ENCODE peak calls at places on chromosomes 6 and 20, in eight cellular contexts. One of them, this sample, is unnamed.

GRCh38 chr6:28947831-28948270 is 24.1 kb upstream of the TRIM27 start:
- DNase-seq in HFFc6: peak
- DNase-seq in GM19239: no peak
- DNase-seq in thoracic aorta: no peak
- DNase-seq in Daoy: peak
- DNase-seq in uterus: no peak
- DNase-seq in AG08395: no peak
- DNase-seq in GDM1: no peak
- DNase-seq in this sample: no peak

GRCh38 chr6:6803180-6803978 is 214.9 kb downstream of the LY86 start:
- DNase-seq in uterus: no peak
- DNase-seq in GDM1: no peak
- DNase-seq in thoracic aorta: no peak
- DNase-seq in AG08395: no peak
- DNase-seq in Daoy: no peak
- DNase-seq in HFFc6: no peak
- DNase-seq in GM19239: no peak
- DNase-seq in this sample: no peak

GRCh38 chr6:89022747-89023289 is 57.7 kb upstream of the PNRC1 start:
- DNase-seq in uterus: no peak
- DNase-seq in Daoy: no peak
- DNase-seq in GM19239: no peak
- DNase-seq in AG08395: peak
- DNase-seq in HFFc6: peak
- DNase-seq in thoracic aorta: no peak
- DNase-seq in GDM1: no peak
- DNase-seq in this sample: no peak

GRCh38 chr6:125850361-125850760 is 59.6 kb downstream of the NCOA7 start:
- DNase-seq in thoracic aorta: no peak
- DNase-seq in AG08395: no peak
- DNase-seq in HFFc6: no peak
- DNase-seq in uterus: no peak
- DNase-seq in Daoy: no peak
- DNase-seq in GDM1: no peak
- DNase-seq in GM19239: no peak
- DNase-seq in this sample: no peak

GRCh38 chr20:38298768-38299288 is 5.1 kb upstream of the BPI start:
- DNase-seq in uterus: peak
- DNase-seq in GDM1: no peak
- DNase-seq in HFFc6: no peak
- DNase-seq in Daoy: no peak
- DNase-seq in GM19239: no peak
- DNase-seq in AG08395: peak
- DNase-seq in thoracic aorta: peak
- DNase-seq in this sample: peak

GRCh38 chr6:13413466-13413862 is 73.9 kb downstream of the GFOD1 start:
- DNase-seq in HFFc6: peak
- DNase-seq in AG08395: peak
- DNase-seq in thoracic aorta: no peak
- DNase-seq in uterus: no peak
- DNase-seq in GM19239: no peak
- DNase-seq in GDM1: no peak
- DNase-seq in Daoy: no peak
- DNase-seq in this sample: peak

GRCh38 chr20:34538671-34539123 is 19.8 kb upstream of the MAP1LC3A start:
- DNase-seq in AG08395: peak
- DNase-seq in thoracic aorta: no peak
- DNase-seq in HFFc6: peak
- DNase-seq in uterus: peak
- DNase-seq in Daoy: peak
- DNase-seq in GM19239: peak
- DNase-seq in GDM1: peak
- DNase-seq in this sample: no peak

GRCh38 chr6:110527516-110527915 is 51.1 kb upstream of the SLC22A16 start:
- DNase-seq in AG08395: no peak
- DNase-seq in HFFc6: no peak
- DNase-seq in GDM1: no peak
- DNase-seq in thoracic aorta: no peak
- DNase-seq in GM19239: no peak
- DNase-seq in uterus: no peak
- DNase-seq in Daoy: no peak
- DNase-seq in this sample: no peak

GRCh38 chr6:158029668-158030230 is 48.1 kb downstream of the SYNJ2 start:
- DNase-seq in AG08395: no peak
- DNase-seq in thoracic aorta: no peak
- DNase-seq in HFFc6: no peak
- DNase-seq in GM19239: no peak
- DNase-seq in uterus: no peak
- DNase-seq in Daoy: no peak
- DNase-seq in GDM1: no peak
- DNase-seq in this sample: no peak

GRCh38 chr6:3231213-3232016 is 4.0 kb upstream of the TUBB2B start:
- DNase-seq in HFFc6: peak
- DNase-seq in uterus: peak
- DNase-seq in AG08395: peak
- DNase-seq in thoracic aorta: no peak
- DNase-seq in Daoy: peak
- DNase-seq in GDM1: no peak
- DNase-seq in GM19239: no peak
- DNase-seq in this sample: peak

This sample was measured in right atrium auricular region.